ENCODE peak calls at places on chromosomes 11 and 22, in five cellular contexts. T is head of caudate nucleus, R is right cardiac atrium, S is T-helper 17 cell, N is uterus. V is an unnamed sample.

GRCh38 chr22:19199479-19199878 is 20.9 kb upstream of the SLC25A1 start:
- DNase-seq in R (no peak), T (no peak), S (no peak), N (no peak), V (no peak)

GRCh38 chr22:40855104-40855959 is 1.1 kb downstream of the ST13 start:
- DNase-seq in S (no peak), T (no peak), N (peak; percentile 26), R (no peak), V (no peak)

GRCh38 chr22:31046591-31047226 is 34.4 kb upstream of the SMTN start:
- DNase-seq in S (no peak), T (no peak), R (peak; percentile 77), N (peak; percentile 83), V (peak; percentile 78)

GRCh38 chr11:65375012-65375411 is 7.4 kb downstream of the SLC25A45 start:
- DNase-seq in S (no peak), R (no peak), N (no peak), T (no peak), V (no peak)

GRCh38 chr11:38819986-38820385 is 2221.9 kb upstream of the RAG2 start:
- DNase-seq in R (no peak), N (no peak), S (no peak), T (no peak), V (no peak)

GRCh38 chr11:4851033-4851432 is 2.0 kb upstream of the OR51S1 start:
- DNase-seq in T (no peak), N (no peak), R (peak; percentile 24), S (no peak), V (no peak)

GRCh38 chr11:27241316-27242122 is 121.5 kb downstream of the CCDC34 start:
- DNase-seq in T (no peak), S (no peak), N (no peak), R (no peak), V (no peak)

GRCh38 chr11:27084407-27084985 is 43.9 kb downstream of the BBOX1 start:
- DNase-seq in S (no peak), R (no peak), T (no peak), N (no peak), V (no peak)

GRCh38 chr11:18617688-18618340 is 16.3 kb downstream of the SPTY2D1 start:
- DNase-seq in T (no peak), N (no peak), R (no peak), S (no peak), V (no peak)

GRCh38 chr22:22110548-22111266 is 128.1 kb upstream of the TOP3B start:
- DNase-seq in R (peak; percentile 47), N (no peak), T (peak; percentile 59), S (no peak), V (peak; percentile 39)

GRCh38 chr22:44594951-44595350 is 96.9 kb upstream of the RTL6 start:
- DNase-seq in T (no peak), R (no peak), S (no peak), N (no peak), V (no peak)

GRCh38 chr11:44770401-44770800 is 43.6 kb downstream of the TSPAN18 start:
- DNase-seq in R (no peak), T (no peak), N (peak; percentile 7), S (no peak), V (no peak)

GRCh38 chr11:100594320-100594719 is 92.8 kb upstream of the ARHGAP42 start:
- DNase-seq in T (no peak), R (no peak), N (no peak), S (no peak), V (no peak)

GRCh38 chr11:131079036-131079435 is 162.8 kb upstream of the SNX19 start:
- DNase-seq in R (no peak), N (no peak), S (no peak), T (no peak), V (no peak)

GRCh38 chr11:119701591-119702260 is 27.3 kb downstream of the NECTIN1 start:
- DNase-seq in R (no peak), T (no peak), N (no peak), S (no peak), V (no peak)